ENCODE peak calls at places on chromosomes 13 and 19, in eight cellular contexts. G, M, B, J, Y, V, O and P are unnamed samples.

GRCh38 chr19:34135033-34135370 is 37.3 kb upstream of the LSM14A start:
- DNase-seq in J (no peak), M (no peak), O (no peak), G (no peak), Y (no peak), B (no peak), V (no peak), P (no peak)

GRCh38 chr19:47418595-47419036 is 711 bp downstream of the MEIS3 start:
- DNase-seq in Y (no peak), B (no peak), O (no peak), M (no peak), G (no peak), J (no peak), V (no peak), P (no peak)

GRCh38 chr19:5782945-5783919 is 1.3 kb downstream of the PRR22 start:
- DNase-seq in B (no peak), M (no peak), J (no peak), G (no peak), V (no peak), Y (no peak), O (no peak), P (no peak)

GRCh38 chr19:10289836-10290438 is at the start of gene ICAM5:
- DNase-seq in B (no peak), O (no peak), Y (peak), G (no peak), V (no peak), J (no peak), M (peak), P (no peak)

GRCh38 chr13:91690944-91691343 is 292.5 kb downstream of the GPC5 start:
- DNase-seq in V (no peak), G (no peak), M (no peak), O (no peak), B (no peak), J (no peak), Y (no peak), P (no peak)

GRCh38 chr19:14433454-14434156 is 499 bp downstream of the PKN1 start:
- DNase-seq in J (peak), M (peak), G (no peak), O (no peak), Y (no peak), B (no peak), V (no peak), P (no peak)

GRCh38 chr19:887072-887471 is 5.9 kb downstream of the MED16 start:
- DNase-seq in O (no peak), M (no peak), V (peak), B (no peak), Y (no peak), J (no peak), G (peak), P (no peak)

GRCh38 chr19:52991484-52991883 is 22.2 kb upstream of the ERVV-1 start:
- DNase-seq in O (no peak), V (peak), G (peak), J (no peak), B (peak), Y (no peak), M (no peak), P (no peak)

GRCh38 chr13:110425444-110425780 is 118.3 kb downstream of the COL4A2 start:
- DNase-seq in M (no peak), G (peak), Y (peak), V (no peak), B (no peak), O (no peak), J (no peak), P (no peak)

GRCh38 chr13:48976677-48977625 is 1.2 kb downstream of the FNDC3A start:
- DNase-seq in J (no peak), B (peak), O (no peak), Y (no peak), G (peak), V (peak), M (no peak), P (no peak)

GRCh38 chr13:112067871-112068305 is 939 bp downstream of the SOX1 start:
- DNase-seq in G (no peak), V (no peak), M (peak), J (no peak), Y (no peak), B (no peak), O (no peak), P (no peak)

GRCh38 chr13:114118086-114118762 is 14.2 kb downstream of the RASA3 start:
- DNase-seq in J (no peak), V (peak), M (peak), Y (no peak), B (no peak), O (no peak), G (no peak), P (no peak)

GRCh38 chr13:32032780-32033179 is 1.2 kb downstream of the FRY start:
- DNase-seq in M (no peak), O (no peak), B (no peak), V (no peak), J (no peak), Y (no peak), G (no peak), P (no peak)

GRCh38 chr19:13032837-13033236 is 37.6 kb downstream of the NFIX start:
- DNase-seq in M (peak), V (no peak), B (no peak), J (no peak), O (no peak), G (no peak), Y (no peak), P (no peak)

GRCh38 chr13:83515267-83515666 is 367.0 kb downstream of the SLITRK1 start:
- DNase-seq in M (no peak), J (no peak), O (peak), G (no peak), Y (no peak), B (peak), V (peak), P (no peak)

GRCh38 chr13:45954861-45955595 is 97.5 kb downstream of the ZC3H13 start:
- DNase-seq in V (no peak), B (no peak), M (no peak), J (no peak), O (no peak), Y (no peak), G (no peak), P (no peak)

GRCh38 chr13:52010890-52011689 is at the start of gene ATP7B:
- DNase-seq in V (no peak), Y (peak), O (no peak), J (peak), B (no peak), M (peak), G (peak), P (no peak)

GRCh38 chr13:32804673-32805260 is 211.5 kb upstream of the KL start:
- DNase-seq in Y (no peak), G (no peak), J (no peak), M (no peak), O (no peak), B (no peak), V (no peak), P (no peak)

GRCh38 chr13:112140366-112140765 is 73.4 kb downstream of the SOX1 start:
- DNase-seq in J (no peak), B (no peak), G (no peak), Y (no peak), V (no peak), M (no peak), O (no peak), P (no peak)

GRCh38 chr13:80055804-80056203 is 285.1 kb downstream of the SPRY2 start:
- DNase-seq in Y (no peak), V (no peak), M (no peak), J (no peak), O (no peak), G (no peak), B (no peak), P (no peak)

GRCh38 chr13:75256922-75257321 is 225.0 kb downstream of the TBC1D4 start:
- DNase-seq in V (peak), G (no peak), O (no peak), Y (no peak), M (no peak), J (no peak), B (no peak), P (no peak)

GRCh38 chr13:98998831-98999634 is 21.2 kb upstream of the DOCK9 start:
- DNase-seq in O (no peak), J (no peak), G (peak), M (no peak), B (no peak), V (peak), Y (no peak), P (no peak)

GRCh38 chr19:34316741-34317241 is 48.2 kb upstream of the GPI start:
- DNase-seq in J (no peak), G (peak), V (peak), M (no peak), O (no peak), B (no peak), Y (no peak), P (no peak)

GRCh38 chr19:7415857-7416371 is 67.2 kb downstream of the ARHGEF18 start:
- DNase-seq in B (no peak), J (no peak), V (no peak), Y (no peak), G (no peak), M (no peak), O (no peak), P (no peak)

GRCh38 chr13:73230714-73231113 is 171.9 kb downstream of the KLF5 start:
- DNase-seq in J (no peak), O (no peak), B (no peak), Y (no peak), G (no peak), M (no peak), V (no peak), P (no peak)

GRCh38 chr13:112443191-112444000 is 67.2 kb downstream of the SPACA7 start:
- DNase-seq in O (no peak), Y (peak), B (peak), G (peak), M (peak), V (no peak), J (peak), P (no peak)